ENCODE peak calls at places on chromosome 5, in six cellular contexts. M is tibial nerve, W is A549, X is adrenal gland, O is HCT116, B is spleen. I is an unnamed sample.

GRCh38 chr5:137808503-137809135 is 54.5 kb upstream of the HNRNPA0 start:
- DNase-seq in X (peak; percentile 32), B (no peak), W (no peak), M (no peak), O (no peak), I (no peak)

GRCh38 chr5:172140866-172141265 is 47.2 kb downstream of the STK10 start:
- DNase-seq in O (no peak), M (no peak), X (no peak), B (no peak), W (no peak), I (no peak)

GRCh38 chr5:108753331-108753730 is 5.6 kb downstream of the FER start:
- DNase-seq in B (no peak), M (no peak), O (no peak), W (no peak), X (no peak), I (no peak)

GRCh38 chr5:80761176-80761575 is 106.4 kb upstream of the DHFR start:
- DNase-seq in M (no peak), B (no peak), O (no peak), X (no peak), W (peak; percentile 3), I (no peak)

GRCh38 chr5:90402521-90403255 is 6.9 kb downstream of the CETN3 start:
- DNase-seq in B (no peak), O (no peak), W (no peak), X (no peak), M (no peak), I (no peak)

GRCh38 chr5:86461169-86461956 is 156.4 kb upstream of the COX7C start:
- DNase-seq in W (no peak), B (no peak), X (no peak), O (no peak), M (no peak), I (no peak)

GRCh38 chr5:153445875-153446567 is 44.4 kb upstream of the GRIA1 start:
- DNase-seq in M (peak; percentile 56), O (no peak), W (peak; percentile 14), X (peak; percentile 14), B (no peak), I (no peak)

GRCh38 chr5:56896761-56897160 is 12.6 kb upstream of the SETD9 start:
- DNase-seq in M (no peak), W (no peak), O (no peak), B (no peak), X (no peak), I (no peak)

GRCh38 chr5:150192462-150192861 is 2.6 kb downstream of the SLC6A7 start:
- DNase-seq in X (no peak), M (no peak), O (no peak), W (no peak), B (no peak), I (no peak)

GRCh38 chr5:112018846-112019245 is 261.9 kb upstream of the NREP start:
- DNase-seq in B (no peak), M (no peak), W (no peak), O (no peak), X (no peak), I (no peak)

GRCh38 chr5:58261605-58262004 is 198.3 kb downstream of the PLK2 start:
- DNase-seq in M (no peak), O (no peak), W (no peak), B (no peak), X (no peak), I (no peak)

GRCh38 chr5:7754997-7755596 is 95.8 kb downstream of the CFAP90 start:
- DNase-seq in M (no peak), B (no peak), X (peak; percentile 56), O (peak; percentile 41), W (peak; percentile 72), I (peak; percentile 60)

GRCh38 chr5:168766038-168766700 is 187.0 kb upstream of the PANK3 start:
- DNase-seq in M (no peak), X (no peak), O (no peak), B (no peak), W (no peak), I (no peak)

DNA sequence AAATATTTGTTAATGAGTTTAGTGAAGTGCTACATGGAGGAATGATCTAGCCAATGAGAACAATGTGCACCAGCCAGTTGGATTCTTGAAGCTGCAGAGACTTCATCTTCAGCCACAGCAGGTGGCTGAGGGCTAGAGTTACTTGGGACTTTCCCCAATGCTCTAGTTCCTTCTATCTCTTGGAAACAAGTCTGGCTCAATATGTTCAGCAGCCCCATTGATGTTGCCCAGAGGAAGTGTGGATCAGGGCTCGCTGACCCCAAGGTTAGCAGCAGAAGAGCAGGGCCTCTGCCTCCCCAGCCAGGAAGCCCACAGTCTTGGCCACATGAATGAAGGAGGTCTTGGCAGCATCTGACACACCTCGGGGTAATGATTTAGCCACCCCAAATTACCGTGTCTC is 117.5 kb downstream of the SLC1A3 start:
- DNase-seq in W (no peak), X (no peak), O (no peak), B (peak; percentile 80), M (no peak), I (no peak)
- TF ChIP-seq POLR2A in W (no peak), X (no peak), O (no peak), B (no peak), M (no peak), I (no peak)

DNA sequence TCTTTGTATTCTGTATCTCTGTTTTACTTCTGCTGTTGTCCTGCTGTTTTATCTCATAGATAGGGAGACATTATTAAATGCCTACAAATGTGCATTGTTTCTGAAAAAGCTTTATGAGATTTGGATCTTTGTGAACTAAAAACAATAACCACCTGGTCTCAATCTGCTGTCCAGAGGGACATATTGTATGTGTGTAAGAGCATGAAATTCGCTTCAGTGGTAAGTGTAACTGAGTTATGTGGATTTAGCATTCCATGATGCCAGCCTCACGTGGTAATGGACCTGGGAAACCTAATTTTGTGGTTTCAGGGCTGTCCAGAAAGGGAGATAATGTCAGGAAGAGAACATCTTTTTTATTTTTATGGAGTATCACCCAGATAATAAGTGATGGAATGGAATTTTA is 119.3 kb downstream of the GDNF start:
- DNase-seq in O (no peak), W (no peak), X (no peak), B (no peak), M (no peak), I (no peak)
- TF ChIP-seq POLR2A in O (no peak), W (no peak), X (no peak), B (no peak), M (no peak), I (no peak)

GRCh38 chr5:1797109-1797800 is 2.4 kb downstream of the MRPL36 start:
- DNase-seq in X (no peak), O (no peak), M (no peak), B (no peak), W (no peak), I (no peak)

GRCh38 chr5:1795506-1795905 is 4.1 kb downstream of the MRPL36 start:
- DNase-seq in X (no peak), W (no peak), O (no peak), M (no peak), B (no peak), I (no peak)

GRCh38 chr5:1797855-1798254 is 1.8 kb downstream of the MRPL36 start:
- DNase-seq in X (no peak), M (no peak), O (no peak), W (no peak), B (no peak), I (no peak)

GRCh38 chr5:1795931-1796330 is 3.7 kb downstream of the MRPL36 start:
- DNase-seq in M (no peak), X (no peak), O (no peak), B (no peak), W (no peak), I (no peak)

GRCh38 chr5:1796371-1797108 is 3.1 kb downstream of the MRPL36 start:
- DNase-seq in W (no peak), O (no peak), X (no peak), M (no peak), B (no peak), I (no peak)
- TF ChIP-seq POLR2A in W (no peak), O (no peak), X (no peak), M (no peak), B (no peak), I (no peak)

GRCh38 chr5:174272671-174273070 is 227.2 kb downstream of the NSG2 start:
- DNase-seq in B (no peak), W (no peak), M (no peak), O (no peak), X (no peak), I (no peak)
- TF ChIP-seq POLR2A in B (no peak), W (no peak), M (no peak), O (no peak), X (no peak), I (no peak)

DNA sequence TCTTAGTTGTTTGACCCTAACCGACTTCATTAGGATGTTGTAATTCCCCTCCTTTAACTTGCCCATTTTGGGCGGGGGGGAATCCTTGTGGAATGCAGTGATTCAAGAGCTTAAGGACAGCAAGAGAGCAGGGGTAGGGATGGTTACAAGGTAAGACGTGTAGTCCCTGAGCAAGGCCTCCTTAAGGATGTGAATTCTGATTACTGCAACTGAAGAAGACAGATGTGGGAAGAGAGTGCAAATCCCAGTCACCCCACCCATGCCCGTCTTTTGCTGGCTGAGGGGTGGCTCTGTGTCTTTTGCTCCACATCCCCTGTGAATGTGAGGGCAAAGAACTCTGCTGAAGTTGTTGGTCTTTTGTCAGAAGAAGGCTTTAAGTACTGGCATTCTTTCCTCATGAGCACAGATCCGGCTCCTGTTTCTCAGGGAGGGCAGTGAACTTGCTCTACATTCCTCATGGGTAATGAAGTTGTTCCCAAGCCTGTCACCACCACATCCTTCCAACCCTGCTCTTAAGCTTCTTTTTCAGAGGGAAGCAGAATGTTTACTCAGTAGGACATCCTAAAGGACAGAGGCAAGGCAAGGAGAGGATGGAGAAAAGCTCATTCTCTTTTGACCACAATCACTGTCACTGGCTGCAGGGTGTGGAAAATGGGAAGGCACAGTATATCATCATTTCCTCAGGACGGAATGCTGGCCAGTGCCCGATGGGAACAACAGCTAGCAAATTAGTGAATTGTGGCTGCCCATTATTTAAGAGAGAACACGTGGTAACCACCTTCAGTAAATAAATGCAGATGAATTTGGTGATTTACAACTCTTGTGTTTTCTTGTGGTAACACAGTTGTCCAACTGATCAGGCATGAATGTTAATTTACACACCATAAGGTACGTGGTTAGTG is 61.5 kb downstream of the RAI14 start:
- DNase-seq in M (no peak), W (peak; percentile 47), B (no peak), X (no peak), O (no peak), I (peak; percentile 66)
- TF ChIP-seq POLR2A in M (no peak), W (no peak), B (no peak), X (no peak), O (no peak), I (no peak)

I was measured in H54.